ENCODE peak calls at places on chromosome 11, in six cellular contexts. W is H9; J is naive thymus-derived CD4-positive, alpha-beta T cell; N is CD4-positive, alpha-beta memory T cell; F is K562; T is colonic mucosa. G is an unnamed sample. For H3K4me1 and H3K27me3, the result is how much of the 10 kb centered on the place peaks cover.

GRCh38 chr11:42536961-42537360 is 774.8 kb upstream of the API5 start:
- DNase-seq in W (no peak), T (no peak), N (no peak), J (no peak), F (no peak), G (no peak)

GRCh38 chr11:47295385-47295784 is 25.5 kb downstream of the MADD start:
- DNase-seq in F (no peak), W (no peak), J (no peak), T (no peak), N (no peak), G (no peak)

GRCh38 chr11:90594658-90595057 is 371.8 kb upstream of the CHORDC1 start:
- DNase-seq in J (no peak), W (peak), F (no peak), T (no peak), N (no peak), G (no peak)

GRCh38 chr11:61797263-61797944 is 4.7 kb downstream of the FEN1 start:
- DNase-seq in N (peak), W (peak), T (peak), J (peak), F (no peak), G (peak)

GRCh38 chr11:34308821-34309585 is 48.8 kb downstream of the ABTB2 start:
- DNase-seq in W (no peak), T (no peak), N (no peak), F (no peak), J (peak), G (no peak)

GRCh38 chr11:86802601-86803051 is 2.3 kb downstream of the PRSS23 start:
- DNase-seq in N (no peak), J (no peak), F (peak), T (no peak), W (peak), G (peak)

GRCh38 chr11:79212711-79213110 is 228.1 kb downstream of the TENM4 start:
- DNase-seq in N (no peak), F (no peak), J (no peak), T (no peak), W (peak), G (no peak)

GRCh38 chr11:117546431-117547160 is 218.9 kb downstream of the CEP164 start:
- DNase-seq in N (no peak), F (no peak), T (no peak), J (no peak), W (no peak), G (no peak)

GRCh38 chr11:117441146-117441975 is 113.7 kb downstream of the CEP164 start:
- DNase-seq in T (no peak), F (no peak), J (no peak), W (no peak), N (no peak), G (no peak)

GRCh38 chr11:105215528-105215927 is 76.0 kb upstream of the CARD18 start:
- DNase-seq in F (no peak), N (no peak), J (no peak), T (no peak), W (no peak), G (no peak)

GRCh38 chr11:116420030-116420429 is 352.8 kb downstream of the BUD13 start:
- DNase-seq in F (no peak), N (no peak), J (no peak), W (no peak), T (no peak), G (no peak)

GRCh38 chr11:87150936-87151335 is 113.2 kb downstream of the TMEM135 start:
- DNase-seq in W (no peak), F (no peak), N (no peak), J (no peak), T (no peak), G (no peak)

GRCh38 chr11:18137186-18137800 is 4.9 kb downstream of the MRGPRX3 start:
- DNase-seq in J (no peak), N (no peak), W (no peak), T (no peak), F (no peak), G (no peak)
- H3K27ac ChIP-seq in J (no peak), N (no peak), W (no peak), T (no peak), F (no peak), G (no peak)

GRCh38 chr11:58917159-58917765 is 22.0 kb upstream of the GLYATL1 start:
- DNase-seq in T (no peak), N (no peak), F (no peak), W (no peak), J (no peak), G (no peak)
- H3K4me1 ChIP-seq in T (under half), N (under half), F (under half), W (under half), J (under half), G (under half)

GRCh38 chr11:125344846-125345705 is 151.0 kb downstream of the FEZ1 start:
- DNase-seq in N (no peak), T (no peak), F (no peak), J (no peak), W (no peak), G (no peak)
- H3K27me3 ChIP-seq in N (under half), T (under half), F (under half), J (under half), W (under half), G (under half)

GRCh38 chr11:28442113-28442512 is 333.9 kb downstream of the METTL15 start:
- DNase-seq in J (no peak), W (no peak), F (no peak), T (no peak), N (no peak), G (no peak)

GRCh38 chr11:28439403-28439802 is 331.2 kb downstream of the METTL15 start:
- DNase-seq in W (no peak), J (no peak), T (no peak), N (no peak), F (no peak), G (no peak)
- H3K27ac ChIP-seq in W (no peak), J (no peak), T (no peak), N (no peak), F (no peak), G (no peak)